ENCODE peak calls at places on chromosome 21, in seven cellular contexts. N, L, D, O, Z, B and A are unnamed samples.

GRCh38 chr21:44549525-44550211 is 1.6 kb downstream of the KRTAP10-2 start:
- DNase-seq in N (no peak), L (peak; percentile 63), D (no peak), O (peak; percentile 53), Z (no peak), B (no peak), A (no peak)

GRCh38 chr21:44024895-44025353 is 12.8 kb downstream of the TRAPPC10 start:
- DNase-seq in N (peak; percentile 63), L (no peak), D (peak; percentile 67), O (no peak), Z (peak; percentile 92), B (peak; percentile 8), A (no peak)

GRCh38 chr21:37551406-37552355 is 185.1 kb downstream of the DYRK1A start:
- DNase-seq in N (no peak), L (no peak), D (no peak), O (no peak), Z (peak; percentile 9), B (no peak), A (no peak)

GRCh38 chr21:46538851-46539666 is 65.8 kb downstream of the S100B start:
- DNase-seq in N (no peak), L (no peak), D (no peak), O (peak; percentile 37), Z (no peak), B (no peak), A (no peak)

GRCh38 chr21:36028127-36029069 is 31.9 kb downstream of the SETD4 start:
- DNase-seq in N (peak; percentile 81), L (peak; percentile 86), D (peak; percentile 73), O (peak; percentile 85), Z (peak; percentile 66), B (peak; percentile 60), A (peak; percentile 81)

GRCh38 chr21:39599191-39599966 is 13.4 kb upstream of the B3GALT5 start:
- DNase-seq in N (no peak), L (no peak), D (no peak), O (no peak), Z (no peak), B (no peak), A (no peak)

GRCh38 chr21:45294509-45295291 is 7.0 kb upstream of the POFUT2 start:
- DNase-seq in N (peak; percentile 91), L (peak; percentile 74), D (peak; percentile 100), O (peak; percentile 62), Z (peak; percentile 100), B (peak; percentile 33), A (no peak)

GRCh38 chr21:43851593-43851992 is 13.4 kb upstream of the AGPAT3 start:
- DNase-seq in N (no peak), L (no peak), D (no peak), O (no peak), Z (no peak), B (no peak), A (no peak)

GRCh38 chr21:46597031-46597430 is 7.9 kb downstream of the S100B start:
- DNase-seq in N (no peak), L (no peak), D (no peak), O (no peak), Z (no peak), B (no peak), A (no peak)

GRCh38 chr21:46199436-46200373 is 15.4 kb upstream of the SPATC1L start:
- DNase-seq in N (no peak), L (no peak), D (peak; percentile 15), O (no peak), Z (peak; percentile 55), B (no peak), A (no peak)

GRCh38 chr21:43667191-43667904 is 8.0 kb downstream of the RRP1B start:
- DNase-seq in N (no peak), L (no peak), D (peak; percentile 81), O (no peak), Z (peak; percentile 30), B (no peak), A (no peak)

GRCh38 chr21:14762734-14763694 is 216.9 kb upstream of the SAMSN1 start:
- DNase-seq in N (no peak), L (no peak), D (no peak), O (no peak), Z (no peak), B (no peak), A (no peak)

GRCh38 chr21:25717491-25718139 is 17.1 kb downstream of the ATP5PF start:
- DNase-seq in N (no peak), L (no peak), D (peak; percentile 51), O (no peak), Z (peak; percentile 26), B (no peak), A (no peak)

GRCh38 chr21:18318156-18318555 is 73.5 kb downstream of the CHODL start:
- DNase-seq in N (no peak), L (no peak), D (no peak), O (no peak), Z (no peak), B (no peak), A (no peak)

GRCh38 chr21:39347537-39347936 is 1.4 kb downstream of the HMGN1 start:
- DNase-seq in N (no peak), L (no peak), D (no peak), O (no peak), Z (no peak), B (no peak), A (no peak)

GRCh38 chr21:44752701-44753235 is 41.4 kb upstream of the TSPEAR start:
- DNase-seq in N (peak; percentile 48), L (no peak), D (no peak), O (no peak), Z (no peak), B (peak; percentile 78), A (no peak)

GRCh38 chr21:33245289-33245918 is 15.7 kb downstream of the IFNAR2 start:
- DNase-seq in N (no peak), L (no peak), D (no peak), O (no peak), Z (no peak), B (no peak), A (no peak)

GRCh38 chr21:44298301-44298700 is 1.6 kb upstream of the PFKL start:
- DNase-seq in N (no peak), L (no peak), D (peak; percentile 7), O (no peak), Z (no peak), B (peak; percentile 23), A (no peak)

GRCh38 chr21:30306821-30307330 is 13.2 kb downstream of the KRTAP26-1 start:
- DNase-seq in N (no peak), L (no peak), D (no peak), O (no peak), Z (no peak), B (no peak), A (no peak)

GRCh38 chr21:17819878-17820232 is 699 bp upstream of the C21orf91 start:
- DNase-seq in N (peak; percentile 55), L (no peak), D (peak; percentile 72), O (no peak), Z (no peak), B (no peak), A (no peak)

GRCh38 chr21:37799193-37800121 is 116.8 kb downstream of the KCNJ6 start:
- DNase-seq in N (peak; percentile 14), L (no peak), D (peak; percentile 16), O (no peak), Z (peak; percentile 40), B (no peak), A (no peak)

GRCh38 chr21:28311776-28312175 is 680.9 kb downstream of the LTN1 start:
- DNase-seq in N (no peak), L (no peak), D (no peak), O (no peak), Z (no peak), B (no peak), A (no peak)
- H3K23ac ChIP-seq in N (no peak overlapping the region), L (no peak overlapping the region), D (no peak overlapping the region), O (no peak overlapping the region), Z (no peak overlapping the region), B (no peak overlapping the region), A (no peak overlapping the region)

GRCh38 chr21:15775291-15775690 is 45.5 kb downstream of the USP25 start:
- DNase-seq in N (peak; percentile 44), L (no peak), D (no peak), O (no peak), Z (peak; percentile 61), B (peak; percentile 24), A (no peak)

GRCh38 chr21:15774590-15774989 is 44.8 kb downstream of the USP25 start:
- DNase-seq in N (no peak), L (no peak), D (peak; percentile 70), O (no peak), Z (peak; percentile 59), B (no peak), A (no peak)

GRCh38 chr21:15771311-15771710 is 41.5 kb downstream of the USP25 start:
- DNase-seq in N (no peak), L (no peak), D (no peak), O (no peak), Z (no peak), B (no peak), A (no peak)

GRCh38 chr21:15775981-15776380 is 46.2 kb downstream of the USP25 start:
- DNase-seq in N (no peak), L (no peak), D (peak; percentile 89), O (no peak), Z (peak; percentile 84), B (no peak), A (no peak)

DNA sequence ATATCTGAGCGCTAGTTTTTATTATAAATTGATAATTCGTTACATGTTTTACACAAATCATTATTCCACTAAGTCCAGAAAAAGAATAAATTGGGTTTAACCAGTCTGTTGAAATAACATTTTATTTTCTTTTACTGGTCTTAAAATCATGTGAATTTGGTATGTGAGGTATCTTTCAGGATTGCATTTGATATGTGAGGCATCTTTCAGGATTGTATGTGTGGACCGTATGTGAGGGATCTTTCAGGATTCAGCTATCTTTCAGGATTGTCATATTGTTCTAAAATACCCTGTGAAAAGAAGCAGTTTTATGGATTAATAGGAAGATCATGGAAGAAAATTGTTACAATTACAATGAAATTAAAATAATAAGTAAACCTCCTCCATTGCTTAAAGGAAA is 42.9 kb downstream of the USP25 start:
- DNase-seq in N (no peak), L (no peak), D (peak; percentile 52), O (no peak), Z (no peak), B (no peak), A (no peak)
- H2BK120ac ChIP-seq in N (no peak overlapping the region), L (no peak overlapping the region), D (no peak overlapping the region), O (no peak overlapping the region), Z (no peak overlapping the region), B (no peak overlapping the region), A (no peak overlapping the region)

DNA sequence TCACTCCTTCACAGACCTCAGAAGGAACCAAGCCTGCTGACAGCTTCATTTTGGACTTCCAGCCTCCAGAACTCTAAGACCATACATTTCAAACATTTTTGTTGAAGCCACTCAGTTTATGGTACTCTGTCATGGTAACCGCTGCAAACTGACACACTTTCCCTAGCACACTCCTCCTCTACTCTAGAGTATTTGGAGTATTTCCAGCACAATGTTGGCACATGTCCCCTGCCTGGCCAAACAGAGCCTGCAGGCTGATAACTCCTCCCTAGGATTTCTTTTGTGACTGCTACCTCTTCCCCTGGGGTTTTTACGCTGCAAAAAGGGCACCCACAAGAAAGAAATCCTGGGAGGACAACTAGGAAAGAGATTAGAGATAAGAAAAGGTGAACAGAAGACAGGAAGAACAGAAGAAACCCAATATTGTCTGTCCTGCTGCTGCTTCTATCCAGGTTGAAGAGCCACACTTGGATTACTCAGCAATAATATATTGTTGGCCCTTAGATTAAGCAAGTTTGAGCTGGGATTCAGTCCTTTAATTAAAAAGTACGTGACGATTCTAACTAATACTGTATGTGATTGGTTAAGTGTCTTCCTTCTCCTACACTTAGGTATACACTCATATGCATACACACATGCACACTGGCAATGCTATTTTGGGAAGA is 844.1 kb downstream of the LTN1 start:
- DNase-seq in N (no peak), L (no peak), D (peak; percentile 19), O (no peak), Z (peak; percentile 13), B (no peak), A (no peak)
- H3K23ac ChIP-seq in N (no peak overlapping the region), L (no peak overlapping the region), D (no peak overlapping the region), O (no peak overlapping the region), Z (no peak overlapping the region), B (no peak overlapping the region), A (no peak overlapping the region)

GRCh38 chr21:41672543-41672915 is 94.3 kb downstream of the RIPK4 start:
- DNase-seq in N (no peak), L (no peak), D (no peak), O (no peak), Z (no peak), B (no peak), A (no peak)
- H2BK120ac ChIP-seq in N (no peak overlapping the region), L (no peak overlapping the region), D (no peak overlapping the region), O (peak overlapping the region; percentile 26), Z (no peak overlapping the region), B (no peak overlapping the region), A (no peak overlapping the region)